ENCODE peak calls at places on chromosomes 11 and 22, in ten cellular contexts. F, D, O, G, Q, A, R, I, Y and S are unnamed samples.

GRCh38 chr22:49620003-49620556 is 207.6 kb downstream of the BRD1 start:
- DNase-seq in F (no peak), D (no peak), O (no peak), G (no peak), Q (no peak), A (no peak), R (no peak), I (no peak), Y (no peak), S (no peak)

GRCh38 chr11:47272706-47273105 is 2.8 kb downstream of the MADD start:
- DNase-seq in F (peak), D (no peak), O (no peak), G (peak), Q (peak), A (no peak), R (no peak), I (no peak), Y (no peak), S (no peak)

GRCh38 chr22:22712092-22712658 is 67.8 kb downstream of the GGTLC2 start:
- DNase-seq in F (no peak), D (no peak), O (no peak), G (no peak), Q (peak), A (peak), R (no peak), I (no peak), Y (no peak), S (no peak)

GRCh38 chr11:90874971-90875370 is 652.1 kb upstream of the CHORDC1 start:
- DNase-seq in F (no peak), D (no peak), O (no peak), G (no peak), Q (no peak), A (no peak), R (no peak), I (no peak), Y (no peak), S (no peak)

GRCh38 chr11:19187880-19188279 is 13.9 kb downstream of the CSRP3 start:
- DNase-seq in F (no peak), D (no peak), O (no peak), G (no peak), Q (no peak), A (no peak), R (no peak), I (no peak), Y (no peak), S (peak)

GRCh38 chr22:29710922-29711593 is 8.7 kb upstream of the CABP7 start:
- DNase-seq in F (no peak), D (no peak), O (peak), G (no peak), Q (no peak), A (no peak), R (no peak), I (peak), Y (no peak), S (no peak)

GRCh38 chr11:128581908-128582307 is 5.5 kb downstream of the ETS1 start:
- DNase-seq in F (no peak), D (no peak), O (no peak), G (peak), Q (no peak), A (no peak), R (no peak), I (no peak), Y (no peak), S (no peak)

GRCh38 chr22:37850801-37851200 is 1.6 kb downstream of the EIF3L start:
- DNase-seq in F (no peak), D (no peak), O (no peak), G (no peak), Q (no peak), A (no peak), R (no peak), I (no peak), Y (no peak), S (no peak)

GRCh38 chr11:1751999-1752906 is 1.9 kb upstream of the IFITM10 start:
- DNase-seq in F (no peak), D (no peak), O (no peak), G (no peak), Q (no peak), A (no peak), R (no peak), I (peak), Y (no peak), S (no peak)

GRCh38 chr11:1870721-1871466 is 18.0 kb downstream of the LSP1 start:
- DNase-seq in F (no peak), D (no peak), O (no peak), G (peak), Q (no peak), A (no peak), R (no peak), I (no peak), Y (no peak), S (no peak)

GRCh38 chr11:32583451-32584271 is at the start of gene EIF3M:
- DNase-seq in F (peak), D (peak), O (peak), G (peak), Q (peak), A (peak), R (peak), I (peak), Y (peak), S (peak)

GRCh38 chr11:32580967-32581366 is 2.7 kb upstream of the EIF3M start:
- DNase-seq in F (no peak), D (peak), O (no peak), G (no peak), Q (no peak), A (no peak), R (no peak), I (no peak), Y (no peak), S (no peak)

GRCh38 chr11:32581556-32581955 is 2.1 kb upstream of the EIF3M start:
- DNase-seq in F (no peak), D (no peak), O (no peak), G (no peak), Q (no peak), A (no peak), R (no peak), I (no peak), Y (no peak), S (no peak)

GRCh38 chr11:32584921-32585320 is 1.3 kb downstream of the EIF3M start:
- DNase-seq in F (peak), D (no peak), O (no peak), G (no peak), Q (no peak), A (no peak), R (no peak), I (no peak), Y (no peak), S (no peak)

GRCh38 chr11:32586576-32587190 is 3.1 kb downstream of the EIF3M start:
- DNase-seq in F (peak), D (peak), O (no peak), G (no peak), Q (peak), A (no peak), R (no peak), I (peak), Y (no peak), S (no peak)
- TF ChIP-seq CTCF in F (peak), D (peak), O (no peak), G (peak), Q (peak), A (no peak), R (peak), I (peak), Y (no peak), S (peak)

GRCh38 chr11:10930961-10931760 is 73.3 kb upstream of the ZBED5 start:
- DNase-seq in F (peak), D (peak), O (peak), G (peak), Q (no peak), A (peak), R (peak), I (peak), Y (no peak), S (peak)
- TF ChIP-seq CTCF in F (no peak), D (no peak), O (no peak), G (no peak), Q (no peak), A (no peak), R (no peak), I (no peak), Y (no peak), S (no peak)

GRCh38 chr11:130054966-130055365 is 14.7 kb upstream of the APLP2 start:
- DNase-seq in F (no peak), D (no peak), O (no peak), G (no peak), Q (no peak), A (no peak), R (no peak), I (no peak), Y (no peak), S (no peak)
- TF ChIP-seq CTCF in F (no peak), D (no peak), O (no peak), G (no peak), Q (no peak), A (no peak), R (no peak), I (no peak), Y (no peak), S (no peak)

GRCh38 chr11:44938066-44938691 is 12.5 kb downstream of the TP53I11 start:
- DNase-seq in F (no peak), D (no peak), O (no peak), G (no peak), Q (no peak), A (no peak), R (no peak), I (no peak), Y (no peak), S (no peak)

GRCh38 chr11:44941286-44942021 is 9.2 kb downstream of the TP53I11 start:
- DNase-seq in F (no peak), D (no peak), O (no peak), G (no peak), Q (no peak), A (no peak), R (no peak), I (no peak), Y (no peak), S (no peak)

GRCh38 chr11:44940835-44941234 is 9.8 kb downstream of the TP53I11 start:
- DNase-seq in F (no peak), D (no peak), O (no peak), G (no peak), Q (no peak), A (no peak), R (no peak), I (no peak), Y (no peak), S (no peak)

GRCh38 chr11:44940424-44940823 is 10.3 kb downstream of the TP53I11 start:
- DNase-seq in F (no peak), D (no peak), O (no peak), G (no peak), Q (no peak), A (no peak), R (no peak), I (no peak), Y (no peak), S (no peak)

GRCh38 chr11:44939673-44940072 is 11.0 kb downstream of the TP53I11 start:
- DNase-seq in F (peak), D (no peak), O (no peak), G (no peak), Q (no peak), A (no peak), R (peak), I (no peak), Y (no peak), S (peak)
- TF ChIP-seq CTCF in F (peak), D (no peak), O (no peak), G (peak), Q (peak), A (no peak), R (peak), I (peak), Y (no peak), S (no peak)

GRCh38 chr11:73404048-73404447 is 27.8 kb downstream of the RELT start:
- DNase-seq in F (peak), D (peak), O (no peak), G (peak), Q (no peak), A (peak), R (peak), I (peak), Y (no peak), S (peak)
- TF ChIP-seq CTCF in F (peak), D (peak), O (no peak), G (peak), Q (peak), A (no peak), R (peak), I (peak), Y (peak), S (peak)

DNA sequence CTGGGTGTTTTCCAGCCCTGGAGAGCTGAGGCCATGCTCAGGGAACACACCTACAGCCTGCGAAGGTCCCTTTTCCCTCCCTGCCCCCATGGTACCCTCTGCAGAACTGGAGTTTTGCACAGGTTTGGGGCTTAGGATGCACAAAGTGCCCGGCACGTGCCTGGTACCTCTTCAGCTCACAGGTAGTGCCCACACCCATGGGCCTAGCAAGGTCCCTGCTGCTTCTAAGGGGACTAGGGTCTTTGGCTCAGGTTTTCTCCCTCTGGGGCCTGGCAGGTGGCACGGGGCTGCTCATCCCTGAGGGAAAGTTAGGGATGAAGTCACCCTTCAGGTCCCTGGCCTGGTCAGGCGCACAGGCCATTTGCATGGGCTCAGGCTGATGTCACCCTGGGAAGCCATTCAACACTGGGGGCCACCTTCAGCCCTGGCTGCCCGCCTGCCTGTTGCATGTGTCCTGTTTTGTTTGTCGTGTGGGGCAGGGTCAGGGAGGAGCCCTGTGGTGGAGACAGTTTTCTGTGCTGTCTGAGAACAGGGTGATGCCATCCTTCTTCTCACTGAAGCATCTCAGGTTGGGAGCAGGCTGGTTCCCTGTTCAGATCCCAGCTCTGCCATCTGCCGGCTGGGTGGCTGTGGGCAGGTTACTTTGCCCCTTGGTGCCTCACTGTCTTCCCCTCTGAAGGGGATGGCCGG is 68.3 kb upstream of the CRYBB3 start:
- DNase-seq in F (no peak), D (no peak), O (peak), G (no peak), Q (no peak), A (no peak), R (no peak), I (no peak), Y (no peak), S (no peak)
- TF ChIP-seq CTCF in F (no peak), D (no peak), O (no peak), G (no peak), Q (no peak), A (no peak), R (no peak), I (no peak), Y (peak), S (no peak)